ENCODE peak calls at places on chromosomes 11 and 22, in five cellular contexts. T is amygdala; R is stimulated activated CD4-positive, alpha-beta T cell treated with anti-CD3 and anti-CD28 coated beads, Interleukin-12 subunit alpha, Interleukin-12 subunit beta, amount 100 ng/mL, for 48 hours; K is foreskin fibroblast; D is cardiac septum. G is an unnamed sample.

GRCh38 chr11:65420506-65421203 is 1.9 kb upstream of the NEAT1 start:
- DNase-seq in T (no peak), R (no peak), K (no peak), D (no peak), G (no peak)

GRCh38 chr11:35464308-35464707 is 45.0 kb upstream of the SLC1A2 start:
- DNase-seq in T (no peak), R (no peak), K (no peak), D (no peak), G (no peak)

GRCh38 chr11:14454861-14455632 is 44.6 kb downstream of the COPB1 start:
- DNase-seq in T (no peak), R (no peak), K (peak), D (no peak), G (no peak)

GRCh38 chr11:34585870-34586654 is 34.8 kb upstream of the EHF start:
- DNase-seq in T (no peak), R (no peak), K (peak), D (no peak), G (peak)

GRCh38 chr11:30586251-30587144 is at the start of gene MPPED2:
- DNase-seq in T (peak), R (no peak), K (no peak), D (peak), G (no peak)

GRCh38 chr11:68659158-68659921 is 25.0 kb upstream of the GAL start:
- DNase-seq in T (peak), R (no peak), K (peak), D (peak), G (no peak)

GRCh38 chr22:38219644-38220043 is 17.9 kb downstream of the MAFF start:
- DNase-seq in T (no peak), R (no peak), K (no peak), D (no peak), G (no peak)

GRCh38 chr11:111631666-111632039 is 29.4 kb downstream of the SIK2 start:
- DNase-seq in T (peak), R (no peak), K (peak), D (no peak), G (no peak)

GRCh38 chr11:122804796-122805195 is 33.5 kb upstream of the CRTAM start:
- DNase-seq in T (no peak), R (no peak), K (peak), D (no peak), G (no peak)

GRCh38 chr11:102367364-102367763 is 20.4 kb downstream of the BIRC2 start:
- DNase-seq in T (no peak), R (no peak), K (peak), D (no peak), G (no peak)

G was measured in HL-60.